ENCODE peak calls at places on chromosomes 4 and X, in four cellular contexts. D is GM04503, E is cardiac fibroblast, Q is endodermal cell. G is an unnamed sample.

GRCh38 chr4:85860066-85860465 is 385.1 kb downstream of the ARHGAP24 start:
- DNase-seq in D (no peak), E (peak), Q (no peak), G (no peak)

GRCh38 chr4:185718578-185719492 is 93.2 kb downstream of the SORBS2 start:
- DNase-seq in E (no peak), D (no peak), Q (no peak), G (no peak)

GRCh38 chrX:29478336-29479069 is 736.9 kb upstream of the MAGEB2 start:
- DNase-seq in E (peak), D (no peak), Q (peak), G (peak)

GRCh38 chr4:70802923-70803605 is 36.6 kb downstream of the GRSF1 start:
- DNase-seq in D (no peak), E (no peak), Q (no peak), G (no peak)

GRCh38 chr4:47002593-47002992 is 9.2 kb upstream of the GABRA4 start:
- DNase-seq in D (no peak), E (peak), Q (no peak), G (no peak)

GRCh38 chrX:82218361-82218760 is 1016.5 kb downstream of the SH3BGRL start:
- DNase-seq in E (peak), Q (peak), D (peak), G (no peak)

GRCh38 chrX:72080800-72081199 is 50.9 kb downstream of the RTL5 start:
- DNase-seq in E (no peak), D (no peak), Q (no peak), G (no peak)

GRCh38 chr4:53905935-53906377 is 158.4 kb downstream of the CHIC2 start:
- DNase-seq in Q (peak), D (no peak), E (peak), G (no peak)

GRCh38 chr4:156473175-156473574 is 498.4 kb downstream of the PDGFC start:
- DNase-seq in E (no peak), Q (no peak), D (no peak), G (no peak)

GRCh38 chrX:65723706-65724105 is 56.3 kb downstream of the MSN start:
- DNase-seq in E (peak), Q (no peak), D (no peak), G (peak)

GRCh38 chrX:19595036-19595435 is 79.7 kb upstream of the MAP3K15 start:
- DNase-seq in Q (no peak), D (no peak), E (peak), G (no peak)

GRCh38 chrX:107565005-107565404 is 63.3 kb upstream of the PRPS1 start:
- DNase-seq in Q (no peak), E (peak), D (no peak), G (no peak)

GRCh38 chr4:4320951-4321714 is 31.1 kb downstream of the ZBTB49 start:
- DNase-seq in E (no peak), Q (peak), D (no peak), G (no peak)

GRCh38 chrX:30831082-30831481 is 58.0 kb downstream of the TAB3 start:
- DNase-seq in D (no peak), Q (no peak), E (no peak), G (no peak)

GRCh38 chrX:97168646-97169045 is 284.9 kb downstream of the RPA4 start:
- DNase-seq in Q (no peak), E (no peak), D (no peak), G (no peak)

GRCh38 chrX:153868576-153869472 is 17.1 kb downstream of the L1CAM start:
- DNase-seq in E (no peak), D (no peak), Q (no peak), G (peak)

GRCh38 chrX:45992402-45993123 is 552.7 kb downstream of the ZNF674 start:
- DNase-seq in E (peak), D (no peak), Q (no peak), G (no peak)

GRCh38 chrX:22746081-22746480 is 253.7 kb upstream of the DDX53 start:
- DNase-seq in E (no peak), Q (no peak), D (no peak), G (no peak)

GRCh38 chr4:28287837-28288236 is 1427.2 kb downstream of the STIM2 start:
- DNase-seq in D (peak), E (peak), Q (no peak), G (no peak)

GRCh38 chrX:41553688-41554087 is 106.5 kb downstream of the NYX start:
- DNase-seq in D (no peak), Q (no peak), E (peak), G (no peak)

GRCh38 chrX:9498236-9498635 is 33.4 kb downstream of the TBL1X start:
- DNase-seq in E (peak), Q (no peak), D (no peak), G (no peak)

GRCh38 chr4:77618383-77619241 is 13.0 kb downstream of the CXCL13 start:
- DNase-seq in Q (peak), E (peak), D (no peak), G (peak)

GRCh38 chrX:77743720-77744119 is 42.3 kb downstream of the ATRX start:
- DNase-seq in E (no peak), D (no peak), Q (no peak), G (no peak)

GRCh38 chr4:2831611-2832308 is 11.9 kb upstream of the ADD1 start:
- DNase-seq in E (no peak), Q (peak), D (no peak), G (peak)

GRCh38 chr4:170102426-170102825 is 12.7 kb upstream of the AADAT start:
- DNase-seq in D (no peak), Q (no peak), E (no peak), G (no peak)

GRCh38 chrX:154730271-154730883 is 20.5 kb downstream of the GAB3 start:
- DNase-seq in Q (no peak), D (peak), E (peak), G (no peak)

GRCh38 chr4:153931804-153932203 is 142.9 kb upstream of the SFRP2 start:
- DNase-seq in Q (no peak), E (peak), D (peak), G (no peak)

GRCh38 chrX:132786217-132786616 is 172.2 kb downstream of the HS6ST2 start:
- DNase-seq in D (no peak), Q (no peak), E (peak), G (no peak)

GRCh38 chr4:84041426-84041825 is 457.7 kb downstream of the NKX6-1 start:
- DNase-seq in E (no peak), D (no peak), Q (no peak), G (no peak)

GRCh38 chr4:151219938-151220337 is 57.0 kb upstream of the PRSS48 start:
- DNase-seq in Q (no peak), E (no peak), D (no peak), G (no peak)

GRCh38 chr4:829291-829690 is 3.4 kb upstream of the CPLX1 start:
- DNase-seq in E (no peak), D (no peak), Q (peak), G (peak)

GRCh38 chr4:150302553-150302952 is 224.3 kb downstream of the DCLK2 start:
- DNase-seq in D (peak), E (peak), Q (no peak), G (no peak)

GRCh38 chr4:156493858-156494257 is 477.7 kb downstream of the PDGFC start:
- DNase-seq in Q (no peak), E (no peak), D (peak), G (no peak)

GRCh38 chrX:153411255-153411987 is at the start of gene ZFP92:
- DNase-seq in E (no peak), Q (no peak), D (no peak), G (peak)

GRCh38 chr4:84690481-84690880 is 107.6 kb downstream of the CDS1 start:
- DNase-seq in D (no peak), Q (no peak), E (peak), G (no peak)